ENCODE peak calls at places on chromosomes 3 and 15, in seven cellular contexts. H, C, Z, F, K, R and A are unnamed samples.

GRCh38 chr15:91407237-91407889 is 307.3 kb downstream of the SV2B start:
- DNase-seq in Z (no peak), K (peak; percentile 19), H (no peak), C (peak; percentile 10), R (peak; percentile 46), F (peak; percentile 35), A (peak; percentile 79)

GRCh38 chr3:39260957-39261356 is 18.9 kb downstream of the CX3CR1 start:
- DNase-seq in Z (peak; percentile 68), R (peak; percentile 71), K (peak; percentile 84), F (peak; percentile 89), H (no peak), C (peak; percentile 84), A (peak; percentile 77)

GRCh38 chr15:58755956-58756355 is 6.4 kb upstream of the ADAM10 start:
- DNase-seq in K (no peak), C (no peak), Z (peak; percentile 45), F (no peak), R (no peak), H (no peak), A (no peak)

GRCh38 chr3:72555714-72556113 is 292.5 kb downstream of the SHQ1 start:
- DNase-seq in R (no peak), F (no peak), C (no peak), Z (no peak), K (no peak), H (no peak), A (no peak)

GRCh38 chr3:34066328-34066727 is 267.9 kb downstream of the PDCD6IP start:
- DNase-seq in C (no peak), H (no peak), F (no peak), Z (no peak), R (no peak), K (no peak), A (no peak)

GRCh38 chr3:185409957-185410356 is 47.0 kb downstream of the MAP3K13 start:
- DNase-seq in C (no peak), K (no peak), Z (no peak), H (no peak), F (no peak), R (no peak), A (no peak)

GRCh38 chr15:55827204-55827603 is 84.3 kb upstream of the PRTG start:
- DNase-seq in K (no peak), R (peak; percentile 66), Z (no peak), H (no peak), C (peak; percentile 26), F (no peak), A (peak; percentile 40)

GRCh38 chr3:52233108-52233591 is 5.8 kb downstream of the TWF2 start:
- DNase-seq in C (no peak), H (no peak), K (no peak), F (no peak), Z (no peak), R (no peak), A (no peak)

GRCh38 chr3:42803800-42804112 is 534 bp downstream of the HIGD1A start:
- DNase-seq in C (no peak), K (peak; percentile 47), R (no peak), H (peak; percentile 36), F (peak; percentile 23), Z (peak; percentile 83), A (no peak)

GRCh38 chr3:195094211-195094921 is 176.6 kb downstream of the XXYLT1 start:
- DNase-seq in H (no peak), F (no peak), R (no peak), Z (no peak), K (peak; percentile 12), C (no peak), A (no peak)

GRCh38 chr15:38130739-38131498 is 121.7 kb upstream of the SPRED1 start:
- DNase-seq in R (peak; percentile 98), Z (no peak), H (no peak), K (peak; percentile 84), C (peak; percentile 99), F (no peak), A (peak; percentile 96)

DNA sequence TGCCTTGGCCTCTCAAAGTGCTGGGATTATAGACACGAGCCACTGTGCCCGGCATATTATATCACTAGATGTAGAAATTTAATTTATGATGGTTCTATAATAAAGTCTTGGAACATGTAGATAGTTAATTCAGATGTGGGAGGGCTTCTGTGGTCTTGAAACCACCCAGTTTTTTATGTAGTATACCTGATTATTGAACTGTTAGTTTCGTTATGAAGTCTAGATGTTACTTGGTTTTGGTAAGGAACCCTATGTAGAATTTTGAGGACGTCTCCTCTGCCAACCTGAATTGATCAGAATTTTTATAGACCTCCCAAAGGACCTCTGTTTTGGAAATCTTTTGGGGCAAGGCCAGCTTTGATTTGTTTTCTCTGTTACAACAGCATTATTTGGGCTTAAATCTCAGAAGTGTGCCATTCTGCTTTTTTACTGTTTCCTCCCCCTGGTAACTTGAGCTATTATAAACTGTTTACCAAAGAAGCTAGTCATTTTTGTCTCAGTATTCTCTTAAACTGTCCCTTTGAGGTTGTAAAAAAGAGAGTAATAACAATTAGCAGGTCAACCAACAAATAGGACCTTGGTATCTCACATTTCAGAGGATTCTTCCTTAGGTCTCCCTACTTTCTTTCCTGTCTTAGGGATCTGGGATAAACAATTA is 20.8 kb downstream of the AKAP13 start:
- DNase-seq in Z (no peak), R (no peak), F (no peak), C (no peak), K (no peak), H (no peak), A (no peak)
- H3K4me1 ChIP-seq in Z (peaks cover 33% of the 10 kb centered on the region), R (peaks cover 22% of the 10 kb centered on the region), F (peaks cover 50% of the 10 kb centered on the region), C (peaks cover 2% of the 10 kb centered on the region), K (peaks cover 92% of the 10 kb centered on the region), H (peaks cover 20% of the 10 kb centered on the region), A (peaks cover 43% of the 10 kb centered on the region)

GRCh38 chr3:14125193-14126016 is 553 bp downstream of the TMEM43 start:
- DNase-seq in F (peak; percentile 83), Z (peak; percentile 88), H (peak; percentile 67), K (peak; percentile 42), C (peak; percentile 96), R (peak; percentile 94), A (peak; percentile 91)

GRCh38 chr3:14124223-14124614 is 451 bp downstream of the CHCHD4 start:
- DNase-seq in H (peak; percentile 9), C (peak; percentile 59), F (peak; percentile 63), K (peak; percentile 68), Z (peak; percentile 68), R (no peak), A (no peak)

GRCh38 chr3:14123308-14124222 is 1.1 kb downstream of the CHCHD4 start:
- DNase-seq in Z (no peak), F (no peak), R (no peak), H (no peak), C (no peak), K (no peak), A (no peak)

GRCh38 chr3:14126017-14126902 is 1.4 kb downstream of the TMEM43 start:
- DNase-seq in H (no peak), C (no peak), K (peak; percentile 65), Z (no peak), R (no peak), F (no peak), A (no peak)

DNA sequence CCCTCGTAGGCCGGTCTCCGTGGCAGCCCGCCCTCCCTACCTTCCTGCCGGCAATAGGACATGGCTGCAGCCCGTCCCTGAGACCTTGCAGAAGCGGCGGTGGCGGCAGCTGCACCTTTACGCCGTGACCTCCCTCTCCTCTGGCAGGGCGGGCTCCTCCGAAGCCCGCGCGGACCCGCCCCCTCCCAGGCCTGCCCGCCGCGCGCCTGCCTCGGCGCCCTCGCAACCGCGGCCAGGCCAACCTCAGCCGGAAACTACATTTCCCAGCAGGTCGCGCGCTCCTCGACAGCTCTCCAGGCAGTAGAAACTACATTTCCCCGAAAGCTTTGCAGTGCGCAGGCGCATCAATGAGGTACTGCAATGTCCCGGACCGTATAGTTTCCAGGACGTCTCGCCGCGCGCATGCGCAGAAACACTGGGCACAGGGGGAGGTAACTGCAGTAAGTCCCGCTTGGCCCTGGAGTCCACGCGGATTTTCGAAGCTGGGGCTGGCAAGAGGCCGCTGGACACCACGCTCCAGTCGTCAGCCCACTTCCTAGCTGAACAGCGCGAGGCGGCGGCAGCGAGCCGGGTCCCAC is at the start of the genes CHCHD4 and TMEM43:
- DNase-seq in C (peak; percentile 99), R (peak; percentile 99), F (peak; percentile 99), K (peak; percentile 100), H (peak; percentile 99), Z (peak; percentile 98), A (peak; percentile 94)
- H3K4me1 ChIP-seq in C (peaks cover 7% of the 10 kb centered on the region), R (peaks cover 15% of the 10 kb centered on the region), F (peaks cover 17% of the 10 kb centered on the region), K (peaks cover 56% of the 10 kb centered on the region), H (peaks cover 7% of the 10 kb centered on the region), Z (peaks cover 6% of the 10 kb centered on the region), A (peaks cover 20% of the 10 kb centered on the region)

GRCh38 chr3:188272481-188273372 is 118.8 kb downstream of the LPP start:
- DNase-seq in Z (no peak), H (no peak), C (peak; percentile 84), F (peak; percentile 63), R (peak; percentile 94), K (no peak), A (peak; percentile 94)
- H3K4me1 ChIP-seq in Z (peaks cover 51% of the 10 kb centered on the region), H (peaks cover 35% of the 10 kb centered on the region), C (peaks cover 40% of the 10 kb centered on the region), F (peaks cover 82% of the 10 kb centered on the region), R (peaks cover 34% of the 10 kb centered on the region), K (peaks cover 73% of the 10 kb centered on the region), A (peaks cover 61% of the 10 kb centered on the region)

DNA sequence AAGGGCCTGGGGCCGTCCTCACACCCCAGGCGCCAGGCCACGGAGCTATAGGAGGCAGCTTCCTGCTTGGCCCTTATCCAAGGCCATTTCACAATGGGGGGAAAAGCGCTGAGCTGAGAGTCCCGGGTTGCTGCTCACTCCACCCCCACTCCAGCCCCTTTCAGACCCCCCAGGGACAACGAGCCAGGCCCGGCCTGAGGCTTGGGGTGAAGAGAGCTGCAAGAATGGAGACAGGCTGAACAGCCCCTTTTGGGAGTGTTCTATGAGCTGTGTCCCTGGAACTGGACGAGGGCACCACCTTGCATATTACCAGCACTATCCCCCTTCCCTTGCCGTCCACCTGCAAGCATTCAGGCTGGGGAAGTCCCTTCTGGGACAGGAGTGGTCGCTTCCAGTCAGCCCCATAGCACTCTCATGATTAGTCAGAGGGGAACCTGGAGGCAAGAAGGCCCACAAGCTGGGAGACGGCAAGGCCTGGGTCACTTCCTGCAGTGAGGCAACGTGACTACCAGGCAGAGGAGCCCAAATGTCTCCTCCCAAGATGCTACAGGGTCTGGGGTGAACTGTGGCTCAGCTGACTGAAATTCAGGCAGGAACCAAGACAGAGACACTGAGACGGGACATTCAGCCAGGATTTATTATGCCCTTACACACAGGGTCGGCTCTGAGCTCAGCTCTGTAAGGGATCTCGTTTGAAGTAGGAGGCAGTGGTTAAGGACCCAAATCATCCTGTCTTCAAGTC is 8.6 kb upstream of the SRP14 start:
- DNase-seq in K (peak; percentile 44), Z (no peak), R (peak; percentile 87), F (peak; percentile 18), H (no peak), C (peak; percentile 58), A (peak; percentile 79)
- H3K4me1 ChIP-seq in K (peaks cover 59% of the 10 kb centered on the region), Z (peaks cover 8% of the 10 kb centered on the region), R (peaks cover 19% of the 10 kb centered on the region), F (peaks cover 41% of the 10 kb centered on the region), H (peaks cover 8% of the 10 kb centered on the region), C (peaks cover 28% of the 10 kb centered on the region), A (peaks cover 33% of the 10 kb centered on the region)

DNA sequence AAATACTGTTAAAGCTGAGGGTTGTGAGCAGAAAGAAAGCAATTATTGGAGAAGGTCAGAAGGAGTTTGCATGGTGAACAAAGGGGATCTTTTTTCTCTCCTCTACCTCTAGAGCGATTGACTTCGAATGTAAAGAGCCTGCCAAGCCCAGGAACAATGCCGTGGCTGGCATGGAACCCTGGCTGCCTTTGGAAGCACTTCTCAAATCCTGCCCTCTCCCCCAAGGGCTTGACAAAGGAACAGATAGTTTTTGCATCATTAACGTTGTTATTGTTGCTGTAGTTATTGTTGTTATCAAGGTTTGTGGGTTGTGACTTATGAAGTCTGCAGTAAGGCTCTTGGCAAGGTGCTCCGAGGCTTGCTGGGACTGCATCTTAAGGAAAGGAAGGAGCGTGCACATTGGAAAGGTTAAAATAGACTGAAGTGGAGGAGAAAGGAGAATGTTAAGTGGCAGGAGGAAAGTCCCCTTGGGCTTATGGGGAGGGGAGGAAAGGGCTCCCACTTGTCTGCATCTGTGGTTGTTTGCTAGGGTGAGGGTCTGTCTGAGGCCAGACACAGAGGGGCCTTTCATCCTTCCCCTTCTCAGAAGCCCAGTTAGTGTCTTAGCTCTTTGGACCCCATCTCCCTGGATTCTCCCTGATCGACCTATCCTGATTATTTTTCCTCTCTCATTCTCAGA is 16.8 kb downstream of the PDIA5 start:
- DNase-seq in H (no peak), K (no peak), F (no peak), Z (no peak), C (no peak), R (no peak), A (peak; percentile 61)
- H3K4me1 ChIP-seq in H (peaks cover 47% of the 10 kb centered on the region), K (peaks cover 63% of the 10 kb centered on the region), F (peaks cover 15% of the 10 kb centered on the region), Z (peaks cover 59% of the 10 kb centered on the region), C (peaks cover 28% of the 10 kb centered on the region), R (peaks cover 37% of the 10 kb centered on the region), A (peaks cover 45% of the 10 kb centered on the region)